ENCODE peak calls at places on chromosome X, in nine cellular contexts. One of them, this sample, is unnamed.

GRCh38 chrX:119549327-119550016 is 15.7 kb downstream of the STEEP1 start:
- DNase-seq in GM20000: no peak
- DNase-seq in glutamatergic neuron: no peak
- DNase-seq in WERI-Rb-1: no peak
- DNase-seq in Panc1: no peak
- DNase-seq in right atrium auricular region: no peak
- DNase-seq in tibial nerve: no peak
- DNase-seq in heart left ventricle: no peak
- DNase-seq in GM10248: no peak
- DNase-seq in this sample: no peak

GRCh38 chrX:106177106-106177981 is 9.2 kb downstream of the PWWP3B start:
- DNase-seq in GM20000: no peak
- DNase-seq in glutamatergic neuron: peak
- DNase-seq in WERI-Rb-1: no peak
- DNase-seq in Panc1: no peak
- DNase-seq in right atrium auricular region: no peak
- DNase-seq in tibial nerve: peak
- DNase-seq in heart left ventricle: peak
- DNase-seq in GM10248: no peak
- DNase-seq in this sample: no peak

GRCh38 chrX:144275403-144275802 is 391.5 kb downstream of the UBE2NL start:
- DNase-seq in GM20000: no peak
- DNase-seq in glutamatergic neuron: no peak
- DNase-seq in WERI-Rb-1: no peak
- DNase-seq in Panc1: no peak
- DNase-seq in right atrium auricular region: no peak
- DNase-seq in tibial nerve: no peak
- DNase-seq in heart left ventricle: no peak
- DNase-seq in GM10248: no peak
- DNase-seq in this sample: no peak

GRCh38 chrX:12058087-12058486 is 80.2 kb upstream of the FRMPD4 start:
- DNase-seq in GM20000: no peak
- DNase-seq in glutamatergic neuron: no peak
- DNase-seq in WERI-Rb-1: no peak
- DNase-seq in Panc1: no peak
- DNase-seq in right atrium auricular region: no peak
- DNase-seq in tibial nerve: no peak
- DNase-seq in heart left ventricle: no peak
- DNase-seq in GM10248: no peak
- DNase-seq in this sample: no peak

GRCh38 chrX:41302293-41302868 is 31.6 kb upstream of the DDX3X start:
- DNase-seq in GM20000: peak
- DNase-seq in glutamatergic neuron: no peak
- DNase-seq in WERI-Rb-1: no peak
- DNase-seq in Panc1: no peak
- DNase-seq in right atrium auricular region: no peak
- DNase-seq in tibial nerve: no peak
- DNase-seq in heart left ventricle: no peak
- DNase-seq in GM10248: no peak
- DNase-seq in this sample: peak

GRCh38 chrX:10859353-10859752 is 239.0 kb upstream of the MID1 start:
- DNase-seq in GM20000: no peak
- DNase-seq in glutamatergic neuron: no peak
- DNase-seq in WERI-Rb-1: no peak
- DNase-seq in Panc1: no peak
- DNase-seq in right atrium auricular region: no peak
- DNase-seq in tibial nerve: no peak
- DNase-seq in heart left ventricle: no peak
- DNase-seq in GM10248: no peak
- DNase-seq in this sample: no peak

GRCh38 chrX:130024127-130024526 is 41.7 kb downstream of the BCORL1 start:
- DNase-seq in GM20000: peak
- DNase-seq in glutamatergic neuron: peak
- DNase-seq in WERI-Rb-1: peak
- DNase-seq in Panc1: no peak
- DNase-seq in right atrium auricular region: peak
- DNase-seq in tibial nerve: peak
- DNase-seq in heart left ventricle: peak
- DNase-seq in GM10248: peak
- DNase-seq in this sample: peak

GRCh38 chrX:72366746-72367145 is 61.0 kb upstream of the CITED1 start:
- DNase-seq in GM20000: no peak
- DNase-seq in glutamatergic neuron: no peak
- DNase-seq in WERI-Rb-1: no peak
- DNase-seq in Panc1: no peak
- DNase-seq in right atrium auricular region: no peak
- DNase-seq in tibial nerve: no peak
- DNase-seq in heart left ventricle: no peak
- DNase-seq in GM10248: no peak
- DNase-seq in this sample: no peak

GRCh38 chrX:33138677-33139249 is 72.6 kb downstream of the DMD start:
- DNase-seq in GM20000: no peak
- DNase-seq in glutamatergic neuron: no peak
- DNase-seq in WERI-Rb-1: no peak
- DNase-seq in Panc1: no peak
- DNase-seq in right atrium auricular region: no peak
- DNase-seq in tibial nerve: no peak
- DNase-seq in heart left ventricle: no peak
- DNase-seq in GM10248: no peak
- DNase-seq in this sample: no peak

GRCh38 chrX:1389181-1389992 is 2.5 kb downstream of the SLC25A6 start:
- DNase-seq in GM20000: no peak
- DNase-seq in glutamatergic neuron: peak
- DNase-seq in WERI-Rb-1: peak
- DNase-seq in Panc1: no peak
- DNase-seq in right atrium auricular region: peak
- DNase-seq in tibial nerve: no peak
- DNase-seq in heart left ventricle: peak
- DNase-seq in GM10248: no peak
- DNase-seq in this sample: no peak

GRCh38 chrX:107700317-107700774 is 72.0 kb downstream of the PRPS1 start:
- DNase-seq in GM20000: no peak
- DNase-seq in glutamatergic neuron: no peak
- DNase-seq in WERI-Rb-1: no peak
- DNase-seq in Panc1: no peak
- DNase-seq in right atrium auricular region: no peak
- DNase-seq in tibial nerve: peak
- DNase-seq in heart left ventricle: no peak
- DNase-seq in GM10248: no peak
- DNase-seq in this sample: no peak

GRCh38 chrX:7389576-7389975 is 241.6 kb upstream of the PUDP start:
- DNase-seq in GM20000: no peak
- DNase-seq in glutamatergic neuron: no peak
- DNase-seq in WERI-Rb-1: no peak
- DNase-seq in Panc1: no peak
- DNase-seq in right atrium auricular region: no peak
- DNase-seq in tibial nerve: no peak
- DNase-seq in heart left ventricle: no peak
- DNase-seq in GM10248: no peak
- DNase-seq in this sample: no peak

GRCh38 chrX:7252013-7252610 is 104.2 kb upstream of the PUDP start:
- DNase-seq in GM20000: no peak
- DNase-seq in glutamatergic neuron: no peak
- DNase-seq in WERI-Rb-1: no peak
- DNase-seq in Panc1: no peak
- DNase-seq in right atrium auricular region: no peak
- DNase-seq in tibial nerve: no peak
- DNase-seq in heart left ventricle: no peak
- DNase-seq in GM10248: peak
- DNase-seq in this sample: peak

GRCh38 chrX:140701480-140701879 is 8.1 kb upstream of the LINC00632 start:
- DNase-seq in GM20000: no peak
- DNase-seq in glutamatergic neuron: no peak
- DNase-seq in WERI-Rb-1: no peak
- DNase-seq in Panc1: no peak
- DNase-seq in right atrium auricular region: no peak
- DNase-seq in tibial nerve: peak
- DNase-seq in heart left ventricle: no peak
- DNase-seq in GM10248: no peak
- DNase-seq in this sample: no peak

GRCh38 chrX:102837843-102838242 is 99.2 kb upstream of the RAB40AL start:
- DNase-seq in GM20000: no peak
- DNase-seq in glutamatergic neuron: no peak
- DNase-seq in WERI-Rb-1: no peak
- DNase-seq in Panc1: no peak
- DNase-seq in right atrium auricular region: no peak
- DNase-seq in tibial nerve: no peak
- DNase-seq in heart left ventricle: no peak
- DNase-seq in GM10248: no peak
- DNase-seq in this sample: no peak

GRCh38 chrX:30649859-30650258 is 3.4 kb upstream of the GK start:
- DNase-seq in GM20000: peak
- DNase-seq in glutamatergic neuron: no peak
- DNase-seq in WERI-Rb-1: no peak
- DNase-seq in Panc1: no peak
- DNase-seq in right atrium auricular region: no peak
- DNase-seq in tibial nerve: no peak
- DNase-seq in heart left ventricle: no peak
- DNase-seq in GM10248: peak
- DNase-seq in this sample: peak

GRCh38 chrX:25523574-25523973 is 507.8 kb upstream of the ARX start:
- DNase-seq in GM20000: peak
- DNase-seq in glutamatergic neuron: peak
- DNase-seq in WERI-Rb-1: peak
- DNase-seq in Panc1: no peak
- DNase-seq in right atrium auricular region: no peak
- DNase-seq in tibial nerve: no peak
- DNase-seq in heart left ventricle: peak
- DNase-seq in GM10248: peak
- DNase-seq in this sample: peak
- TF ChIP-seq CTCF in GM20000: no peak
- TF ChIP-seq CTCF in glutamatergic neuron: no peak
- TF ChIP-seq CTCF in WERI-Rb-1: peak
- TF ChIP-seq CTCF in Panc1: peak
- TF ChIP-seq CTCF in right atrium auricular region: peak
- TF ChIP-seq CTCF in tibial nerve: peak
- TF ChIP-seq CTCF in heart left ventricle: peak
- TF ChIP-seq CTCF in GM10248: no peak
- TF ChIP-seq CTCF in this sample: no peak

DNA sequence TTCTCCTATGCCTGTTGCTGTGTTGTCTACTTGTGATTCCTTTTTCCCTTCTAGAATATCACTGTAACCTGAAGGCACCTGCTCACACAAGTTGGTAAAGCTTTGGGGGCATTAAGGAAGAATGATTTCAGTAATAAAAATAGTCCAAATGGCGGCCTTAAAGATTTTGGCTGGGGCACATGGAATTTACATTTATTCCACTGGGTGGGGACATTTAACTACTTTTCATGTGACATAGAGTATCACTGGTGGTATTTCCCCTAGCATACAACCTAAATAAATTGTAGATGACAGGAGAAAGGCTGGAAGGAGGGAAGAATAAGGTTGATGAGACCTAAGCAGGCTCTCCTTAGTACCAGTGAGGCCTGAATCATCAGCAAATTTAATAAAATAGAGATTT is 121.8 kb upstream of the EDA2R start:
- DNase-seq in GM20000: no peak
- DNase-seq in glutamatergic neuron: no peak
- DNase-seq in WERI-Rb-1: no peak
- DNase-seq in Panc1: no peak
- DNase-seq in right atrium auricular region: no peak
- DNase-seq in tibial nerve: no peak
- DNase-seq in heart left ventricle: no peak
- DNase-seq in GM10248: no peak
- DNase-seq in this sample: no peak
- TF ChIP-seq CTCF in GM20000: no peak
- TF ChIP-seq CTCF in glutamatergic neuron: no peak
- TF ChIP-seq CTCF in WERI-Rb-1: no peak
- TF ChIP-seq CTCF in Panc1: peak
- TF ChIP-seq CTCF in right atrium auricular region: peak
- TF ChIP-seq CTCF in tibial nerve: no peak
- TF ChIP-seq CTCF in heart left ventricle: peak
- TF ChIP-seq CTCF in GM10248: no peak
- TF ChIP-seq CTCF in this sample: no peak

GRCh38 chrX:70755850-70756249 is 152.7 kb downstream of the TEX11 start:
- DNase-seq in GM20000: no peak
- DNase-seq in glutamatergic neuron: no peak
- DNase-seq in WERI-Rb-1: no peak
- DNase-seq in Panc1: no peak
- DNase-seq in right atrium auricular region: no peak
- DNase-seq in tibial nerve: no peak
- DNase-seq in heart left ventricle: no peak
- DNase-seq in GM10248: no peak
- DNase-seq in this sample: no peak

GRCh38 chrX:70754169-70754843 is 154.2 kb downstream of the TEX11 start:
- DNase-seq in GM20000: no peak
- DNase-seq in glutamatergic neuron: no peak
- DNase-seq in WERI-Rb-1: no peak
- DNase-seq in Panc1: no peak
- DNase-seq in right atrium auricular region: no peak
- DNase-seq in tibial nerve: no peak
- DNase-seq in heart left ventricle: no peak
- DNase-seq in GM10248: no peak
- DNase-seq in this sample: no peak
- TF ChIP-seq CTCF in GM20000: no peak
- TF ChIP-seq CTCF in glutamatergic neuron: no peak
- TF ChIP-seq CTCF in WERI-Rb-1: no peak
- TF ChIP-seq CTCF in Panc1: no peak
- TF ChIP-seq CTCF in right atrium auricular region: no peak
- TF ChIP-seq CTCF in tibial nerve: no peak
- TF ChIP-seq CTCF in heart left ventricle: no peak
- TF ChIP-seq CTCF in GM10248: no peak
- TF ChIP-seq CTCF in this sample: no peak

GRCh38 chrX:137195296-137195695 is 161.5 kb upstream of the GPR101 start:
- DNase-seq in GM20000: no peak
- DNase-seq in glutamatergic neuron: no peak
- DNase-seq in WERI-Rb-1: no peak
- DNase-seq in Panc1: no peak
- DNase-seq in right atrium auricular region: no peak
- DNase-seq in tibial nerve: no peak
- DNase-seq in heart left ventricle: no peak
- DNase-seq in GM10248: no peak
- DNase-seq in this sample: no peak

GRCh38 chrX:137198040-137198439 is 164.2 kb upstream of the GPR101 start:
- DNase-seq in GM20000: no peak
- DNase-seq in glutamatergic neuron: no peak
- DNase-seq in WERI-Rb-1: no peak
- DNase-seq in Panc1: no peak
- DNase-seq in right atrium auricular region: no peak
- DNase-seq in tibial nerve: no peak
- DNase-seq in heart left ventricle: no peak
- DNase-seq in GM10248: no peak
- DNase-seq in this sample: no peak

GRCh38 chrX:137195991-137196390 is 162.2 kb upstream of the GPR101 start:
- DNase-seq in GM20000: no peak
- DNase-seq in glutamatergic neuron: no peak
- DNase-seq in WERI-Rb-1: no peak
- DNase-seq in Panc1: no peak
- DNase-seq in right atrium auricular region: no peak
- DNase-seq in tibial nerve: no peak
- DNase-seq in heart left ventricle: no peak
- DNase-seq in GM10248: no peak
- DNase-seq in this sample: no peak

DNA sequence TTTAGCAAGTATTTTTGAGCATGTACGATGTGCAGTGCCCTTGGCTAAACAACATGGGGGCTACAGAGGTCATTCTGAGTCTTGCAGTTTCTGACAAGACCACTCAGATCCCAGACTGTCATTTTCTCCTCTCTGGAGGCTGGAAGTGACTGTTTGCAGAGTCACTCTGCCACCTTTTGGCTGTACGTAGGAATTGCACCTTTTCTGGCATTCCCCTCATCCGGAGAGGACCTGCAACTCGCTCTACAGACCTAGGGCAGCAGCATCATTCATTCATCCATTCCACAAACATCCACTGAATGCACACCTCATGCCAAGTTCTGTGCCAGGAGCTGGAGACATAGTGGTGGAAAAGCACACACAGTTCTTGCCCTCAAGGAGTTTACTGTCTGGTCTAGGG is 160.4 kb upstream of the GPR101 start:
- DNase-seq in GM20000: peak
- DNase-seq in glutamatergic neuron: peak
- DNase-seq in WERI-Rb-1: peak
- DNase-seq in Panc1: peak
- DNase-seq in right atrium auricular region: no peak
- DNase-seq in tibial nerve: no peak
- DNase-seq in heart left ventricle: no peak
- DNase-seq in GM10248: peak
- DNase-seq in this sample: peak
- TF ChIP-seq CTCF in GM20000: no peak
- TF ChIP-seq CTCF in glutamatergic neuron: peak
- TF ChIP-seq CTCF in WERI-Rb-1: peak
- TF ChIP-seq CTCF in Panc1: peak
- TF ChIP-seq CTCF in right atrium auricular region: peak
- TF ChIP-seq CTCF in tibial nerve: no peak
- TF ChIP-seq CTCF in heart left ventricle: peak
- TF ChIP-seq CTCF in GM10248: peak
- TF ChIP-seq CTCF in this sample: no peak